ENCODE peak calls at places on chromosomes 3 and 15, in nine cellular contexts. Z, Y, A, J, H, R, W, D and Q are unnamed samples.

GRCh38 chr3:56131976-56132590 is 336.2 kb downstream of the ERC2 start:
- DNase-seq in Z (no peak), Y (no peak), A (no peak), J (peak; percentile 95), H (peak; percentile 61), R (peak; percentile 83), W (no peak), D (no peak), Q (no peak)

GRCh38 chr3:29721789-29722188 is 440.9 kb downstream of the RBMS3 start:
- DNase-seq in Z (no peak), Y (no peak), A (no peak), J (no peak), H (no peak), R (peak; percentile 7), W (no peak), D (no peak), Q (no peak)

GRCh38 chr3:193940526-193940925 is 195.4 kb upstream of the HES1 start:
- DNase-seq in Z (no peak), Y (no peak), A (no peak), J (no peak), H (no peak), R (no peak), W (no peak), D (no peak), Q (no peak)

GRCh38 chr3:156620260-156620659 is 54.1 kb upstream of the TIPARP start:
- DNase-seq in Z (peak; percentile 94), Y (no peak), A (peak; percentile 69), J (no peak), H (no peak), R (no peak), W (no peak), D (peak; percentile 19), Q (peak; percentile 87)

GRCh38 chr3:112560330-112560729 is 1.4 kb downstream of the ATG3 start:
- DNase-seq in Z (no peak), Y (no peak), A (no peak), J (no peak), H (no peak), R (no peak), W (no peak), D (no peak), Q (no peak)

GRCh38 chr15:90315276-90315982 is 36.7 kb upstream of the ZNF774 start:
- DNase-seq in Z (no peak), Y (no peak), A (no peak), J (peak; percentile 81), H (no peak), R (peak; percentile 83), W (no peak), D (no peak), Q (no peak)

GRCh38 chr3:110419571-110419970 is 652.0 kb upstream of the NECTIN3 start:
- DNase-seq in Z (no peak), Y (no peak), A (no peak), J (no peak), H (no peak), R (peak; percentile 36), W (no peak), D (no peak), Q (no peak)

GRCh38 chr3:123315271-123315595 is 113.5 kb downstream of the SEC22A start:
- DNase-seq in Z (no peak), Y (no peak), A (no peak), J (no peak), H (no peak), R (no peak), W (no peak), D (no peak), Q (no peak)

GRCh38 chr3:144810150-144810549 is 838.5 kb downstream of the DIPK2A start:
- DNase-seq in Z (no peak), Y (no peak), A (no peak), J (no peak), H (no peak), R (no peak), W (no peak), D (no peak), Q (no peak)

GRCh38 chr3:161347726-161348125 is 23.6 kb downstream of the SPTSSB start:
- DNase-seq in Z (no peak), Y (no peak), A (no peak), J (peak; percentile 9), H (no peak), R (no peak), W (no peak), D (no peak), Q (no peak)